ENCODE peak calls at places on chromosome 1, in seven cellular contexts. K is T-cell; P is stimulated activated CD8-positive, alpha-beta memory T cell treated with anti-CD3 and anti-CD28 coated beads, Interleukin-4, amount 100 ng/mL, for 1 hour; W is tibial artery; D is left cardiac atrium; O is stimulated activated CD4-positive, alpha-beta T cell treated with anti-CD3 and anti-CD28 coated beads, Interleukin-4, amount 100 ng/mL, for 48 hours; H is activated CD8-positive, alpha-beta memory T cell treated with anti-CD3 and anti-CD28 coated beads for 24 hours. C is an unnamed sample.

GRCh38 chr1:206660136-206660535 is 24.6 kb upstream of the MAPKAPK2 start:
- DNase-seq in K (no peak), P (no peak), W (no peak), D (no peak), O (no peak), H (no peak), C (no peak)

GRCh38 chr1:204408074-204408507 is 3.5 kb downstream of the PPP1R15B start:
- DNase-seq in K (peak), P (no peak), W (peak), D (peak), O (no peak), H (peak), C (no peak)

GRCh38 chr1:33086384-33086850 is 5.5 kb downstream of the AZIN2 start:
- DNase-seq in K (peak), P (no peak), W (peak), D (peak), O (no peak), H (peak), C (no peak)

GRCh38 chr1:61395156-61395555 is 312.8 kb downstream of the NFIA start:
- DNase-seq in K (no peak), P (no peak), W (no peak), D (no peak), O (no peak), H (no peak), C (no peak)

GRCh38 chr1:85277802-85278201 is 1.4 kb upstream of the BCL10 start:
- DNase-seq in K (no peak), P (no peak), W (no peak), D (no peak), O (no peak), H (no peak), C (no peak)

GRCh38 chr1:214004795-214005194 is 17.0 kb downstream of the PROX1 start:
- DNase-seq in K (no peak), P (no peak), W (no peak), D (no peak), O (no peak), H (no peak), C (no peak)

GRCh38 chr1:103108525-103109150 is 316 bp upstream of the COL11A1 start:
- DNase-seq in K (no peak), P (no peak), W (no peak), D (no peak), O (no peak), H (no peak), C (no peak)

GRCh38 chr1:213123532-213123931 is 72.5 kb downstream of the RPS6KC1 start:
- DNase-seq in K (no peak), P (no peak), W (no peak), D (no peak), O (no peak), H (no peak), C (no peak)

GRCh38 chr1:203325418-203326091 is 20.2 kb downstream of the BTG2 start:
- DNase-seq in K (no peak), P (no peak), W (peak), D (peak), O (no peak), H (no peak), C (no peak)

GRCh38 chr1:155834296-155834926 is 22.6 kb downstream of the GON4L start:
- DNase-seq in K (no peak), P (no peak), W (no peak), D (no peak), O (no peak), H (peak), C (no peak)

GRCh38 chr1:160061376-160062100 is 8.4 kb downstream of the KCNJ10 start:
- DNase-seq in K (no peak), P (no peak), W (no peak), D (no peak), O (no peak), H (no peak), C (no peak)

GRCh38 chr1:27116697-27117096 is 38.2 kb downstream of the SLC9A1 start:
- DNase-seq in K (no peak), P (no peak), W (no peak), D (no peak), O (no peak), H (no peak), C (no peak)

GRCh38 chr1:9784508-9785133 is 39.1 kb downstream of the CLSTN1 start:
- DNase-seq in K (peak), P (peak), W (no peak), D (no peak), O (peak), H (peak), C (peak)

GRCh38 chr1:24205701-24206464 is 18.8 kb upstream of the IFNLR1 start:
- DNase-seq in K (no peak), P (no peak), W (no peak), D (no peak), O (no peak), H (no peak), C (no peak)

GRCh38 chr1:190474587-190475305 is 2.9 kb downstream of the BRINP3 start:
- DNase-seq in K (no peak), P (no peak), W (no peak), D (no peak), O (no peak), H (no peak), C (no peak)

GRCh38 chr1:24390924-24391782 is 22.4 kb downstream of the STPG1 start:
- DNase-seq in K (peak), P (no peak), W (peak), D (peak), O (peak), H (peak), C (peak)

GRCh38 chr1:24694380-24694843 is 50.8 kb upstream of the CLIC4 start:
- DNase-seq in K (no peak), P (no peak), W (no peak), D (peak), O (no peak), H (no peak), C (no peak)

GRCh38 chr1:39933956-39934941 is 20.7 kb upstream of the MFSD2A start:
- DNase-seq in K (no peak), P (no peak), W (peak), D (peak), O (no peak), H (no peak), C (no peak)

GRCh38 chr1:114756009-114756892 is 1.5 kb downstream of the CSDE1 start:
- DNase-seq in K (no peak), P (no peak), W (no peak), D (no peak), O (no peak), H (no peak), C (no peak)

GRCh38 chr1:151578941-151579340 is 32.9 kb upstream of the SNX27 start:
- DNase-seq in K (no peak), P (no peak), W (no peak), D (no peak), O (no peak), H (no peak), C (no peak)

GRCh38 chr1:56331892-56332567 is 247.3 kb downstream of the PLPP3 start:
- DNase-seq in K (no peak), P (no peak), W (no peak), D (no peak), O (no peak), H (no peak), C (no peak)

GRCh38 chr1:2925291-2925690 is 96.0 kb upstream of the ACTRT2 start:
- DNase-seq in K (no peak), P (no peak), W (no peak), D (no peak), O (no peak), H (no peak), C (no peak)

GRCh38 chr1:236214761-236215160 is 67.0 kb downstream of the ERO1B start:
- DNase-seq in K (no peak), P (no peak), W (no peak), D (no peak), O (no peak), H (no peak), C (no peak)

GRCh38 chr1:55337801-55338447 is 122.8 kb upstream of the USP24 start:
- DNase-seq in K (no peak), P (no peak), W (no peak), D (no peak), O (no peak), H (no peak), C (no peak)

GRCh38 chr1:66246371-66247262 is 287.3 kb upstream of the SGIP1 start:
- DNase-seq in K (no peak), P (no peak), W (no peak), D (no peak), O (no peak), H (no peak), C (no peak)

GRCh38 chr1:204564835-204565234 is 48.6 kb downstream of the MDM4 start:
- DNase-seq in K (no peak), P (no peak), W (no peak), D (no peak), O (no peak), H (no peak), C (no peak)

GRCh38 chr1:98870959-98871903 is 133.4 kb downstream of the PLPPR5 start:
- DNase-seq in K (no peak), P (no peak), W (no peak), D (no peak), O (peak), H (no peak), C (peak)

GRCh38 chr1:204150702-204151561 is 912 bp downstream of the ETNK2 start:
- DNase-seq in K (peak), P (no peak), W (peak), D (peak), O (no peak), H (peak), C (no peak)

GRCh38 chr1:35530946-35531345 is 26.3 kb downstream of the KIAA0319L start:
- DNase-seq in K (no peak), P (no peak), W (no peak), D (no peak), O (no peak), H (no peak), C (no peak)

GRCh38 chr1:940121-941026 is 16.7 kb downstream of the SAMD11 start:
- DNase-seq in K (no peak), P (no peak), W (peak), D (peak), O (no peak), H (peak), C (no peak)

GRCh38 chr1:156639601-156640101 is 2.3 kb upstream of the BCAN start:
- DNase-seq in K (no peak), P (no peak), W (no peak), D (no peak), O (no peak), H (no peak), C (no peak)

GRCh38 chr1:211260161-211261107 is 1.3 kb downstream of the RCOR3 start:
- DNase-seq in K (peak), P (peak), W (peak), D (peak), O (peak), H (peak), C (peak)

GRCh38 chr1:197924516-197925123 is 7.4 kb downstream of the LHX9 start:
- DNase-seq in K (no peak), P (no peak), W (no peak), D (no peak), O (no peak), H (no peak), C (no peak)

GRCh38 chr1:199394856-199395255 is 632.7 kb upstream of the NR5A2 start:
- DNase-seq in K (no peak), P (no peak), W (no peak), D (no peak), O (no peak), H (no peak), C (no peak)

GRCh38 chr1:209199822-209200221 is 383.7 kb upstream of the CAMK1G start:
- DNase-seq in K (no peak), P (no peak), W (no peak), D (no peak), O (no peak), H (no peak), C (no peak)

C was measured in stimulated activated effector memory CD8-positive, alpha-beta T cell treated with anti-CD3 and anti-CD28 coated beads, Interleukin-12 subunit alpha, Interleukin-12 subunit beta, amount 100 ng/mL, for 72 hours.